ENCODE peak calls at places on chromosomes 6 and 20, in five cellular contexts. One of them, this sample, is unnamed. For H3K36me3 and H3K9me3, the result is how much of the 10 kb centered on the place peaks cover.

GRCh38 chr20:10110151-10110550 is 75.4 kb downstream of the ANKEF1 start:
- DNase-seq in adipocyte: no peak
- DNase-seq in HAP-1: no peak
- DNase-seq in tibial artery: no peak
- DNase-seq in WERI-Rb-1: no peak
- DNase-seq in this sample: no peak

GRCh38 chr20:38060536-38060935 is 27.0 kb downstream of the RPRD1B start:
- DNase-seq in WERI-Rb-1: no peak
- DNase-seq in HAP-1: no peak
- DNase-seq in tibial artery: no peak
- DNase-seq in adipocyte: peak
- DNase-seq in this sample: no peak

GRCh38 chr20:35368616-35369423 is 43.0 kb downstream of the UQCC1 start:
- DNase-seq in WERI-Rb-1: peak
- DNase-seq in HAP-1: no peak
- DNase-seq in adipocyte: no peak
- DNase-seq in tibial artery: no peak
- DNase-seq in this sample: peak

GRCh38 chr6:31576897-31577341 is 1.6 kb downstream of the TNF start:
- DNase-seq in WERI-Rb-1: no peak
- DNase-seq in HAP-1: no peak
- DNase-seq in tibial artery: no peak
- DNase-seq in adipocyte: no peak
- DNase-seq in this sample: no peak

GRCh38 chr20:13294522-13294921 is 73.4 kb downstream of the ISM1 start:
- DNase-seq in adipocyte: no peak
- DNase-seq in tibial artery: no peak
- DNase-seq in HAP-1: no peak
- DNase-seq in WERI-Rb-1: no peak
- DNase-seq in this sample: no peak

GRCh38 chr20:45611054-45611453 is 18.5 kb upstream of the WFDC10A start:
- DNase-seq in WERI-Rb-1: no peak
- DNase-seq in HAP-1: no peak
- DNase-seq in tibial artery: no peak
- DNase-seq in adipocyte: peak
- DNase-seq in this sample: no peak

GRCh38 chr6:169774347-169774746 is 22.9 kb downstream of the ERMARD start:
- DNase-seq in WERI-Rb-1: no peak
- DNase-seq in HAP-1: no peak
- DNase-seq in adipocyte: no peak
- DNase-seq in tibial artery: peak
- DNase-seq in this sample: no peak

GRCh38 chr6:160124605-160125004 is 3.0 kb downstream of the SLC22A1 start:
- DNase-seq in tibial artery: no peak
- DNase-seq in WERI-Rb-1: no peak
- DNase-seq in HAP-1: no peak
- DNase-seq in adipocyte: no peak
- DNase-seq in this sample: no peak

GRCh38 chr6:33839399-33840063 is 35.7 kb upstream of the MLN start:
- DNase-seq in HAP-1: no peak
- DNase-seq in adipocyte: no peak
- DNase-seq in WERI-Rb-1: peak
- DNase-seq in tibial artery: no peak
- DNase-seq in this sample: no peak

GRCh38 chr6:168159503-168159902 is 80.5 kb upstream of the FRMD1 start:
- DNase-seq in WERI-Rb-1: no peak
- DNase-seq in HAP-1: no peak
- DNase-seq in adipocyte: no peak
- DNase-seq in tibial artery: no peak
- DNase-seq in this sample: no peak

GRCh38 chr6:11785953-11786579 is 7.5 kb upstream of the ADTRP start:
- DNase-seq in WERI-Rb-1: no peak
- DNase-seq in adipocyte: no peak
- DNase-seq in HAP-1: no peak
- DNase-seq in tibial artery: no peak
- DNase-seq in this sample: no peak

GRCh38 chr6:118283759-118284158 is 264.3 kb upstream of the PLN start:
- DNase-seq in HAP-1: peak
- DNase-seq in adipocyte: peak
- DNase-seq in WERI-Rb-1: peak
- DNase-seq in tibial artery: no peak
- DNase-seq in this sample: peak

GRCh38 chr20:35695245-35695749 is 3.9 kb downstream of the NFS1 start:
- DNase-seq in adipocyte: no peak
- DNase-seq in HAP-1: no peak
- DNase-seq in tibial artery: no peak
- DNase-seq in WERI-Rb-1: no peak
- DNase-seq in this sample: no peak

GRCh38 chr6:28710466-28711191 is 184.9 kb downstream of the GPX5 start:
- DNase-seq in HAP-1: peak
- DNase-seq in adipocyte: peak
- DNase-seq in WERI-Rb-1: no peak
- DNase-seq in tibial artery: no peak
- DNase-seq in this sample: peak

GRCh38 chr20:41889871-41890224 is 271.7 kb upstream of the CHD6 start:
- DNase-seq in WERI-Rb-1: peak
- DNase-seq in adipocyte: no peak
- DNase-seq in HAP-1: no peak
- DNase-seq in tibial artery: no peak
- DNase-seq in this sample: no peak

GRCh38 chr20:41887500-41887899 is 269.3 kb upstream of the CHD6 start:
- DNase-seq in adipocyte: no peak
- DNase-seq in tibial artery: no peak
- DNase-seq in WERI-Rb-1: no peak
- DNase-seq in HAP-1: no peak
- DNase-seq in this sample: no peak

GRCh38 chr20:41892031-41892430 is 273.9 kb upstream of the CHD6 start:
- DNase-seq in WERI-Rb-1: no peak
- DNase-seq in tibial artery: no peak
- DNase-seq in HAP-1: no peak
- DNase-seq in adipocyte: no peak
- DNase-seq in this sample: no peak

GRCh38 chr20:41888434-41888833 is 270.3 kb upstream of the CHD6 start:
- DNase-seq in WERI-Rb-1: no peak
- DNase-seq in adipocyte: no peak
- DNase-seq in tibial artery: no peak
- DNase-seq in HAP-1: no peak
- DNase-seq in this sample: no peak

GRCh38 chr20:41889125-41889870 is 271.1 kb upstream of the CHD6 start:
- DNase-seq in WERI-Rb-1: peak
- DNase-seq in adipocyte: no peak
- DNase-seq in tibial artery: no peak
- DNase-seq in HAP-1: peak
- DNase-seq in this sample: peak
- H3K36me3 ChIP-seq in WERI-Rb-1: under half
- H3K36me3 ChIP-seq in adipocyte: under half
- H3K36me3 ChIP-seq in tibial artery: under half
- H3K36me3 ChIP-seq in HAP-1: under half
- H3K36me3 ChIP-seq in this sample: under half

DNA sequence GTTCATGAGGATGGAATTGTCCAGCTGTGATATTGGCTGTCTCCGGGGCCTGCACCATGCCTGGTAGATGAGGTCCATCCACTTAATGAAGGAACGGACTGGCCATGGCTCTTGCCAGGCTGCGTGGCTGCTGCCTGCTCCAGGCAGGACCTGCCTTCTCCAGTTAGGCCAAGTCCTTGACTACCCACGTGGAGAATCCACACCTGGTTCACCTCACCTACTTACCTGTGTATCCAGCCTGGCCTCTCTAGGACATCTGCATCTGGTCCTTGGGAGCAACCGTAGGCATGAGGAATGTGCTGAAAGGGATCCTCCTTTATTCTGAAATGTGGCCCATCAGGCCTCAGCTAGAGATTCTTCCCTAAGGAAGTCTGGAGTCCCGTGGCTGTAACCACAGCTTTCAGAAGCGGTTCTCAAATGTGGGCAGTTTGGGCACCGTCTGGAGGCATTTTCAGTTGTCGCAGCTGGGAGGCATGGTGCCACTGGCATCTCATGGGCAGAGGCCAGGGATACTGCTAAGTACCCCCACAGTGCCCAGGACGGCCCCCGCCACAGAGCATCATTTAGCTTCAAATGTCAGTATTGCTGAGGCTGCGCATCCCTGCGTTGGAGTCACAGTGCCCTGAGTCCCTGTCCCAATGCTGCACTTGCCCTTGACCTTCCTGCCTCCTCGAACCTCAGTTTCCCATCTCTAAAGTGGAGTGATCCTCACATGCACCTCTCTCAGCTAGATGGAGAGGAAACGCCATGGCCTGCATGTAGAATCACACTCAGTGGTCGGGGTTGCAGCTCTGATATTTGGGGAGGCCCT is 67.5 kb downstream of the PHACTR3 start:
- DNase-seq in adipocyte: no peak
- DNase-seq in WERI-Rb-1: no peak
- DNase-seq in tibial artery: no peak
- DNase-seq in HAP-1: no peak
- DNase-seq in this sample: no peak
- H3K9me3 ChIP-seq in adipocyte: under half
- H3K9me3 ChIP-seq in WERI-Rb-1: under half
- H3K9me3 ChIP-seq in tibial artery: under half
- H3K9me3 ChIP-seq in HAP-1: under half
- H3K9me3 ChIP-seq in this sample: under half

GRCh38 chr20:32201296-32201976 is 6.1 kb downstream of the PLAGL2 start:
- DNase-seq in tibial artery: no peak
- DNase-seq in HAP-1: no peak
- DNase-seq in WERI-Rb-1: no peak
- DNase-seq in adipocyte: peak
- DNase-seq in this sample: no peak

GRCh38 chr20:32204485-32205115 is 2.9 kb downstream of the PLAGL2 start:
- DNase-seq in WERI-Rb-1: no peak
- DNase-seq in tibial artery: no peak
- DNase-seq in adipocyte: no peak
- DNase-seq in HAP-1: no peak
- DNase-seq in this sample: no peak

GRCh38 chr20:32203556-32204484 is 3.7 kb downstream of the PLAGL2 start:
- DNase-seq in adipocyte: no peak
- DNase-seq in WERI-Rb-1: peak
- DNase-seq in tibial artery: no peak
- DNase-seq in HAP-1: no peak
- DNase-seq in this sample: no peak

GRCh38 chr20:32199006-32199405 is 8.5 kb downstream of the PLAGL2 start:
- DNase-seq in tibial artery: no peak
- DNase-seq in WERI-Rb-1: no peak
- DNase-seq in HAP-1: no peak
- DNase-seq in adipocyte: no peak
- DNase-seq in this sample: no peak

DNA sequence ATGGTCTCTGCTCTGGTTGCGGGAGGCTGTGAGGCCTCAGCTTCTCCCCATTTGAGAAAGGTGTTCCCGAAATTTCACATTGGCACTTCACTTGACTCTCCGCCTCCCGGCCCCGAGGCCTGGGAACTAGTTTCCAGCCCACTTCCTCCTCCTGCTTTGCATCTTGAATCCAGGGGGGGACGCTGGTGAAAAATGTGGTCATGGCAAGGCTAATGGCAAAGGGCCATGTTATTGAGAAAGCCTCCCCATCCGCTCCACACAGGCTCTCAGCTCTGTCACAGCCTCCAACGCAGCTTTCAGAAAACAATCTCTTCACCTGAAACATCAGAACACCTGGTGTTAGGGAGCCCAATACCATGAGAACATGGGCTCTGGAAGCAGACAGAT is 5.6 kb downstream of the PLAGL2 start:
- DNase-seq in HAP-1: no peak
- DNase-seq in WERI-Rb-1: no peak
- DNase-seq in adipocyte: no peak
- DNase-seq in tibial artery: no peak
- DNase-seq in this sample: no peak
- H3K36me3 ChIP-seq in HAP-1: half or more
- H3K36me3 ChIP-seq in WERI-Rb-1: half or more
- H3K36me3 ChIP-seq in adipocyte: under half
- H3K36me3 ChIP-seq in tibial artery: under half
- H3K36me3 ChIP-seq in this sample: under half

DNA sequence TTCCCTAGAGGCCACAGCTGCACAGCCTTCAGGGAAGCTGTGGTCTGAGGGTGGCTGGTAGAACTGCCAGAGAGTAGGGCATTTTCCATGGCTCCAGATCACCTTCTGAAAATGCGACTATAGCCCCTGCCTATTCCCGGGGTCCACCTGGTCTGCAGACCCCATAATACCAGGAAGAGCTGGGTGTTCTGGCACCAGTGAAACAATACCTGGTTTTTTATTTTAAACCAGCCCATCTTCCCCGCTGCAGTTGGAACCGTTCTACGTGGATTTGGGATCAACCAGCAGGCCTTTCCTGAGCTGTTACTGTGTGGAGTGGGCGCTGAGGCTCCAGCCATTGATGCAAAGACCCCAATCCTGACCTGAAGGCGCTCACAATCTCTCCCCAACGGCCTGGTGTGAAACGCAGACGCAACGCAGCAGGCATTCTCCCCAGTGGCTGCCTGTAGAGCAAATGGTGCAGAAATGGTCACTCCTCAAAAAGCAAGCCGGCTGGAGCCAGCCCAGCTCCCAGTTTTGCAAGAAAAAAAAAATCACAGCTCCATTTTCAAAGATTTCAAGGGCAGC is 11.2 kb downstream of the NPEPL1 start:
- DNase-seq in HAP-1: peak
- DNase-seq in tibial artery: no peak
- DNase-seq in adipocyte: no peak
- DNase-seq in WERI-Rb-1: no peak
- DNase-seq in this sample: no peak
- H3K9me3 ChIP-seq in HAP-1: under half
- H3K9me3 ChIP-seq in tibial artery: under half
- H3K9me3 ChIP-seq in adipocyte: under half
- H3K9me3 ChIP-seq in WERI-Rb-1: under half
- H3K9me3 ChIP-seq in this sample: under half

DNA sequence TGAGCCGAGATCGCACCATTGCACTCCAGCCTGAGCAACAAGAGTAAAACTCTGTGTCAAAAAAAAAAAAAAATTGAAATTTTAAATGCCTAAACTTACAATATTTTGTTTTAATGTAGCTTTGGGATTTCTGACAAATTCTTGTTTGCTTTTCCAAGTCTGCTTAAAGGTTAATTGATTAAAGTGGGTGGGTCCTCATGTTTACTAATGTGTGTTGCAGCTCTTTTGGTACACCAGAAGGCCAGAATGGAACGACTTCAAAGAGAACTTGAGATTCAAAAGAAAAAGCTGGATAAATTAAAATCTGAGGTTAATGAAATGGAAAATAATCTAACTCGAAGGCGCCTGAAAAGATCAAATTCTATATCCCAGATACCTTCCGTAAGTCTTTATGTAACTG is 2.7 kb upstream of the SUMO4 start:
- DNase-seq in WERI-Rb-1: no peak
- DNase-seq in adipocyte: no peak
- DNase-seq in HAP-1: no peak
- DNase-seq in tibial artery: no peak
- DNase-seq in this sample: no peak
- H3K36me3 ChIP-seq in WERI-Rb-1: under half
- H3K36me3 ChIP-seq in adipocyte: under half
- H3K36me3 ChIP-seq in HAP-1: under half
- H3K36me3 ChIP-seq in tibial artery: under half
- H3K36me3 ChIP-seq in this sample: under half

GRCh38 chr20:59033093-59033492 is 958 bp upstream of the ATP5F1E start:
- DNase-seq in HAP-1: no peak
- DNase-seq in tibial artery: no peak
- DNase-seq in adipocyte: no peak
- DNase-seq in WERI-Rb-1: no peak
- DNase-seq in this sample: no peak
- H3K9me3 ChIP-seq in HAP-1: under half
- H3K9me3 ChIP-seq in tibial artery: under half
- H3K9me3 ChIP-seq in adipocyte: under half
- H3K9me3 ChIP-seq in WERI-Rb-1: under half
- H3K9me3 ChIP-seq in this sample: under half

GRCh38 chr6:127215931-127216330 is 50.7 kb upstream of the RNF146 start:
- DNase-seq in tibial artery: no peak
- DNase-seq in adipocyte: no peak
- DNase-seq in HAP-1: no peak
- DNase-seq in WERI-Rb-1: no peak
- DNase-seq in this sample: no peak
- H3K36me3 ChIP-seq in tibial artery: under half
- H3K36me3 ChIP-seq in adipocyte: under half
- H3K36me3 ChIP-seq in HAP-1: under half
- H3K36me3 ChIP-seq in WERI-Rb-1: under half
- H3K36me3 ChIP-seq in this sample: under half